ENCODE peak calls at places on chromosomes 11 and 22, in eight cellular contexts. D is stimulated activated CD4-positive, alpha-beta T cell treated with anti-CD3 and anti-CD28 coated beads, TNF-alpha, amount 100 ng/mL, for 1 hour; B is mucosa of gallbladder; R is ecto neural progenitor cell; G is nephron progenitor cell; C is small intestine; O is kidney glomerular epithelial cell; Q is HFFc6. J is an unnamed sample.

GRCh38 chr11:134372961-134373360 is 39.1 kb downstream of the B3GAT1 start:
- DNase-seq in R (no peak), O (no peak), G (peak; percentile 23), B (no peak), C (no peak), D (no peak), Q (no peak), J (no peak)

GRCh38 chr22:24051028-24051427 is 39.9 kb downstream of the CABIN1 start:
- DNase-seq in R (no peak), C (no peak), B (no peak), Q (no peak), G (no peak), O (no peak), D (no peak), J (no peak)

GRCh38 chr11:77729063-77729462 is 91.5 kb downstream of the RSF1 start:
- DNase-seq in B (no peak), C (peak; percentile 54), G (no peak), D (no peak), Q (no peak), R (no peak), O (no peak), J (no peak)

GRCh38 chr11:108122166-108122628 is 830 bp downstream of the ACAT1 start:
- DNase-seq in Q (no peak), B (no peak), C (peak; percentile 93), O (peak; percentile 55), R (no peak), D (no peak), G (no peak), J (no peak)

GRCh38 chr11:74085542-74085892 is 76.6 kb upstream of the UCP3 start:
- DNase-seq in B (no peak), G (no peak), C (no peak), R (no peak), D (no peak), Q (no peak), O (no peak), J (peak; percentile 16)

GRCh38 chr22:39482768-39483167 is 19.3 kb upstream of the MIEF1 start:
- DNase-seq in O (no peak), B (no peak), Q (peak; percentile 24), R (no peak), C (no peak), G (no peak), D (no peak), J (peak; percentile 58)

GRCh38 chr22:43592470-43592869 is 180.7 kb downstream of the MPPED1 start:
- DNase-seq in B (no peak), Q (no peak), C (no peak), G (peak; percentile 18), D (no peak), O (no peak), R (no peak), J (no peak)

GRCh38 chr11:16603890-16604783 is 134.3 kb upstream of the C11orf58 start:
- DNase-seq in R (peak; percentile 68), B (peak; percentile 62), G (peak; percentile 60), C (peak; percentile 39), O (no peak), Q (no peak), D (no peak), J (peak; percentile 32)

GRCh38 chr11:80320765-80321164 is 879.9 kb upstream of the TENM4 start:
- DNase-seq in C (peak; percentile 29), D (no peak), Q (no peak), R (no peak), B (no peak), O (no peak), G (no peak), J (peak; percentile 5)

GRCh38 chr22:29625090-29625825 is 21.8 kb downstream of the NF2 start:
- DNase-seq in Q (peak; percentile 85), G (peak; percentile 28), O (peak; percentile 87), R (no peak), B (peak; percentile 49), D (no peak), C (peak; percentile 54), J (peak; percentile 85)

GRCh38 chr22:41314821-41315220 is 13.5 kb downstream of the ZC3H7B start:
- DNase-seq in O (no peak), D (no peak), Q (no peak), C (no peak), R (no peak), G (no peak), B (no peak), J (no peak)

GRCh38 chr11:72807789-72808188 is 6.4 kb upstream of the ATG16L2 start:
- DNase-seq in R (no peak), O (no peak), Q (no peak), D (no peak), B (no peak), C (no peak), G (no peak), J (no peak)

GRCh38 chr22:33328789-33329296 is 270.7 kb upstream of the SYN3 start:
- DNase-seq in O (peak; percentile 99), G (no peak), C (peak; percentile 10), Q (peak; percentile 46), R (no peak), B (no peak), D (no peak), J (peak; percentile 99)

GRCh38 chr11:133038850-133039249 is 493.5 kb downstream of the OPCML start:
- DNase-seq in C (no peak), D (no peak), O (no peak), B (no peak), G (no peak), R (no peak), Q (no peak), J (no peak)

GRCh38 chr11:11020747-11021149 is 162.9 kb upstream of the ZBED5 start:
- DNase-seq in O (no peak), B (no peak), C (no peak), G (no peak), Q (peak; percentile 67), R (no peak), D (no peak), J (no peak)

GRCh38 chr22:29780781-29781676 is 13.9 kb downstream of the UQCR10 start:
- DNase-seq in D (no peak), R (peak; percentile 61), O (peak; percentile 94), B (no peak), Q (peak; percentile 79), C (peak; percentile 64), G (no peak), J (peak; percentile 95)

GRCh38 chr11:68890490-68891231 is 13.0 kb downstream of the MRPL21 start:
- DNase-seq in B (peak; percentile 64), C (no peak), R (no peak), G (no peak), Q (peak; percentile 70), D (no peak), O (peak; percentile 48), J (no peak)

GRCh38 chr22:42473484-42474193 is 41.4 kb upstream of the NFAM1 start:
- DNase-seq in G (no peak), Q (peak; percentile 57), R (no peak), O (peak; percentile 56), C (peak; percentile 59), D (no peak), B (peak; percentile 26), J (peak; percentile 68)

GRCh38 chr11:17762309-17762974 is 27.9 kb downstream of the KCNC1 start:
- DNase-seq in O (no peak), B (no peak), R (no peak), D (no peak), Q (no peak), G (no peak), C (no peak), J (peak; percentile 22)

GRCh38 chr11:35677904-35678303 is 15.3 kb downstream of the TRIM44 start:
- DNase-seq in B (no peak), R (no peak), Q (no peak), G (no peak), C (no peak), D (no peak), O (no peak), J (no peak)

GRCh38 chr11:61885166-61885778 is 6.1 kb downstream of the FADS3 start:
- DNase-seq in B (no peak), O (no peak), D (no peak), G (no peak), C (no peak), R (no peak), Q (no peak), J (no peak)

GRCh38 chr11:47331454-47332302 is 20.8 kb downstream of the MYBPC3 start:
- DNase-seq in O (no peak), R (no peak), C (peak; percentile 78), G (no peak), D (no peak), Q (no peak), B (no peak), J (no peak)

GRCh38 chr11:9922806-9923205 is 258.9 kb downstream of the SWAP70 start:
- DNase-seq in Q (no peak), C (no peak), G (peak; percentile 16), R (peak; percentile 48), D (no peak), B (no peak), O (peak; percentile 22), J (peak; percentile 25)

GRCh38 chr11:129308241-129308865 is 67.3 kb upstream of the BARX2 start:
- DNase-seq in D (no peak), Q (no peak), C (no peak), G (no peak), R (no peak), O (no peak), B (peak; percentile 49), J (no peak)

GRCh38 chr11:118633319-118633690 is 25.9 kb downstream of the PHLDB1 start:
- DNase-seq in B (no peak), D (no peak), G (no peak), O (no peak), R (no peak), C (no peak), Q (no peak), J (no peak)